ENCODE peak calls at places on chromosomes 7 and 10, in six cellular contexts. One of them, this sample, is unnamed.

GRCh38 chr10:85902046-85902445 is 464.5 kb downstream of the GRID1 start:
- DNase-seq in choroid plexus epithelial cell: no peak
- DNase-seq in AG09309: no peak
- DNase-seq in endothelial cell: no peak
- DNase-seq in lower leg skin: no peak
- DNase-seq in dermis blood vessel endothelial cell: no peak
- DNase-seq in this sample: no peak

GRCh38 chr10:124605481-124605855 is 138.7 kb downstream of the FAM53B start:
- DNase-seq in AG09309: no peak
- DNase-seq in lower leg skin: no peak
- DNase-seq in dermis blood vessel endothelial cell: no peak
- DNase-seq in choroid plexus epithelial cell: no peak
- DNase-seq in endothelial cell: no peak
- DNase-seq in this sample: no peak

GRCh38 chr7:81173766-81174281 is 255.0 kb upstream of the SEMA3C start:
- DNase-seq in AG09309: peak
- DNase-seq in dermis blood vessel endothelial cell: no peak
- DNase-seq in lower leg skin: no peak
- DNase-seq in endothelial cell: no peak
- DNase-seq in choroid plexus epithelial cell: peak
- DNase-seq in this sample: no peak

GRCh38 chr7:2266911-2267310 is 24.9 kb downstream of the NUDT1 start:
- DNase-seq in AG09309: no peak
- DNase-seq in lower leg skin: no peak
- DNase-seq in choroid plexus epithelial cell: peak
- DNase-seq in endothelial cell: no peak
- DNase-seq in dermis blood vessel endothelial cell: peak
- DNase-seq in this sample: no peak

GRCh38 chr10:110531687-110532086 is 34.0 kb downstream of the DUSP5 start:
- DNase-seq in dermis blood vessel endothelial cell: no peak
- DNase-seq in AG09309: no peak
- DNase-seq in choroid plexus epithelial cell: no peak
- DNase-seq in endothelial cell: no peak
- DNase-seq in lower leg skin: no peak
- DNase-seq in this sample: no peak

GRCh38 chr7:124652237-124652636 is 113.4 kb downstream of the GPR37 start:
- DNase-seq in choroid plexus epithelial cell: peak
- DNase-seq in dermis blood vessel endothelial cell: no peak
- DNase-seq in lower leg skin: no peak
- DNase-seq in AG09309: no peak
- DNase-seq in endothelial cell: no peak
- DNase-seq in this sample: no peak

GRCh38 chr7:64183126-64183742 is 23.8 kb upstream of the ZNF735 start:
- DNase-seq in dermis blood vessel endothelial cell: no peak
- DNase-seq in choroid plexus epithelial cell: no peak
- DNase-seq in AG09309: no peak
- DNase-seq in lower leg skin: no peak
- DNase-seq in endothelial cell: no peak
- DNase-seq in this sample: no peak

GRCh38 chr10:29554660-29555059 is 80.1 kb downstream of the SVIL start:
- DNase-seq in dermis blood vessel endothelial cell: peak
- DNase-seq in choroid plexus epithelial cell: peak
- DNase-seq in lower leg skin: peak
- DNase-seq in endothelial cell: no peak
- DNase-seq in AG09309: no peak
- DNase-seq in this sample: no peak

GRCh38 chr10:111037868-111038267 is 39.0 kb upstream of the ADRA2A start:
- DNase-seq in lower leg skin: no peak
- DNase-seq in endothelial cell: no peak
- DNase-seq in dermis blood vessel endothelial cell: peak
- DNase-seq in choroid plexus epithelial cell: peak
- DNase-seq in AG09309: no peak
- DNase-seq in this sample: no peak

GRCh38 chr7:1127001-1127400 is 33.0 kb downstream of the ZFAND2A start:
- DNase-seq in dermis blood vessel endothelial cell: no peak
- DNase-seq in AG09309: no peak
- DNase-seq in lower leg skin: no peak
- DNase-seq in endothelial cell: no peak
- DNase-seq in choroid plexus epithelial cell: no peak
- DNase-seq in this sample: no peak

GRCh38 chr7:105638942-105639495 is 57.7 kb upstream of the EFCAB10 start:
- DNase-seq in lower leg skin: no peak
- DNase-seq in choroid plexus epithelial cell: peak
- DNase-seq in dermis blood vessel endothelial cell: no peak
- DNase-seq in endothelial cell: no peak
- DNase-seq in AG09309: no peak
- DNase-seq in this sample: peak

GRCh38 chr7:75928600-75928939 is 13.6 kb downstream of the POR start:
- DNase-seq in dermis blood vessel endothelial cell: no peak
- DNase-seq in AG09309: no peak
- DNase-seq in choroid plexus epithelial cell: no peak
- DNase-seq in lower leg skin: no peak
- DNase-seq in endothelial cell: no peak
- DNase-seq in this sample: no peak

GRCh38 chr7:107579881-107580715 is at the start of gene BCAP29:
- DNase-seq in dermis blood vessel endothelial cell: peak
- DNase-seq in choroid plexus epithelial cell: peak
- DNase-seq in endothelial cell: peak
- DNase-seq in AG09309: no peak
- DNase-seq in lower leg skin: peak
- DNase-seq in this sample: peak

GRCh38 chr7:99893280-99893679 is 16.4 kb upstream of the OR2AE1 start:
- DNase-seq in choroid plexus epithelial cell: no peak
- DNase-seq in lower leg skin: no peak
- DNase-seq in endothelial cell: no peak
- DNase-seq in dermis blood vessel endothelial cell: no peak
- DNase-seq in AG09309: no peak
- DNase-seq in this sample: no peak

GRCh38 chr7:111529507-111530355 is 32.6 kb downstream of the IMMP2L start:
- DNase-seq in AG09309: peak
- DNase-seq in choroid plexus epithelial cell: no peak
- DNase-seq in dermis blood vessel endothelial cell: peak
- DNase-seq in endothelial cell: no peak
- DNase-seq in lower leg skin: no peak
- DNase-seq in this sample: no peak

GRCh38 chr10:26859241-26860025 is 1.3 kb downstream of the ABI1 start:
- DNase-seq in AG09309: no peak
- DNase-seq in lower leg skin: no peak
- DNase-seq in choroid plexus epithelial cell: peak
- DNase-seq in endothelial cell: no peak
- DNase-seq in dermis blood vessel endothelial cell: no peak
- DNase-seq in this sample: no peak

GRCh38 chr10:114143160-114143559 is 30.8 kb downstream of the CCDC186 start:
- DNase-seq in AG09309: no peak
- DNase-seq in lower leg skin: no peak
- DNase-seq in choroid plexus epithelial cell: no peak
- DNase-seq in dermis blood vessel endothelial cell: no peak
- DNase-seq in endothelial cell: no peak
- DNase-seq in this sample: no peak

GRCh38 chr10:49163741-49164140 is 24.4 kb downstream of the TMEM273 start:
- DNase-seq in AG09309: no peak
- DNase-seq in endothelial cell: no peak
- DNase-seq in lower leg skin: no peak
- DNase-seq in dermis blood vessel endothelial cell: no peak
- DNase-seq in choroid plexus epithelial cell: peak
- DNase-seq in this sample: no peak

GRCh38 chr7:36941359-36941758 is 217.1 kb upstream of the AOAH start:
- DNase-seq in AG09309: no peak
- DNase-seq in dermis blood vessel endothelial cell: no peak
- DNase-seq in choroid plexus epithelial cell: no peak
- DNase-seq in lower leg skin: no peak
- DNase-seq in endothelial cell: no peak
- DNase-seq in this sample: no peak

This sample was measured in colonic mucosa.